ENCODE peak calls at places on chromosomes 5 and 9, in five cellular contexts. A, Y, Z, M and R are unnamed samples.

GRCh38 chr5:7762267-7762666 is 88.7 kb downstream of the CFAP90 start:
- DNase-seq in A (no peak), Y (no peak), Z (no peak), M (no peak), R (no peak)

GRCh38 chr5:178465228-178465860 is 124.8 kb downstream of the COL23A1 start:
- DNase-seq in A (no peak), Y (no peak), Z (no peak), M (no peak), R (no peak)

GRCh38 chr5:88925692-88926490 is 42.9 kb upstream of the MEF2C start:
- DNase-seq in A (no peak), Y (no peak), Z (no peak), M (no peak), R (no peak)

GRCh38 chr9:18490591-18491370 is 16.8 kb downstream of the ADAMTSL1 start:
- DNase-seq in A (peak; percentile 90), Y (peak; percentile 63), Z (no peak), M (no peak), R (no peak)

GRCh38 chr9:22158983-22159382 is 149.9 kb upstream of the CDKN2B start:
- DNase-seq in A (no peak), Y (no peak), Z (peak; percentile 87), M (no peak), R (no peak)

GRCh38 chr5:43564289-43564850 is 7.5 kb upstream of the PAIP1 start:
- DNase-seq in A (no peak), Y (no peak), Z (no peak), M (no peak), R (no peak)

GRCh38 chr5:83509535-83509934 is 38.0 kb downstream of the VCAN start:
- DNase-seq in A (no peak), Y (no peak), Z (no peak), M (no peak), R (no peak)

GRCh38 chr9:138094028-138094427 is 216.4 kb downstream of the CACNA1B start:
- DNase-seq in A (no peak), Y (no peak), Z (no peak), M (no peak), R (no peak)

GRCh38 chr9:123912167-123912897 is 17.6 kb downstream of the DENND1A start:
- DNase-seq in A (no peak), Y (no peak), Z (peak; percentile 53), M (no peak), R (no peak)

GRCh38 chr5:143696920-143697319 is 115.0 kb upstream of the HMHB1 start:
- DNase-seq in A (no peak), Y (no peak), Z (no peak), M (no peak), R (no peak)

GRCh38 chr9:70954607-70955143 is 166.7 kb downstream of the TRPM3 start:
- DNase-seq in A (no peak), Y (peak; percentile 6), Z (no peak), M (no peak), R (no peak)